ENCODE peak calls at places on chromosomes 6 and 20, in six cellular contexts. X is HFF-Myc, I is bronchial epithelial cell, W is IMR-90, G is upper lobe of left lung, K is RWPE2. D is an unnamed sample.

GRCh38 chr20:1993986-1994385 is at the start of gene PDYN:
- DNase-seq in X (no peak), I (no peak), W (no peak), G (no peak), K (no peak), D (peak)

GRCh38 chr6:95917034-95917433 is 98.7 kb upstream of the FUT9 start:
- DNase-seq in X (no peak), I (peak), W (no peak), G (no peak), K (no peak), D (no peak)

GRCh38 chr6:44771647-44772415 is 384.3 kb downstream of the CDC5L start:
- DNase-seq in X (no peak), I (no peak), W (no peak), G (no peak), K (no peak), D (no peak)

GRCh38 chr20:64171211-64171610 is 7.0 kb downstream of the MYT1 start:
- DNase-seq in X (no peak), I (no peak), W (no peak), G (no peak), K (no peak), D (no peak)

GRCh38 chr6:56551409-56552120 is 91.1 kb downstream of the DST start:
- DNase-seq in X (no peak), I (no peak), W (no peak), G (no peak), K (no peak), D (no peak)

GRCh38 chr6:133130863-133131262 is 110.3 kb upstream of the EYA4 start:
- DNase-seq in X (peak), I (peak), W (peak), G (peak), K (peak), D (no peak)

GRCh38 chr20:50297498-50298348 is 107.1 kb downstream of the CEBPB start:
- DNase-seq in X (no peak), I (no peak), W (no peak), G (no peak), K (no peak), D (no peak)

GRCh38 chr6:109455502-109456282 is at the start of gene MICAL1:
- DNase-seq in X (no peak), I (peak), W (peak), G (peak), K (no peak), D (peak)

GRCh38 chr6:149651056-149651455 is 2.5 kb upstream of the KATNA1 start:
- DNase-seq in X (no peak), I (no peak), W (no peak), G (no peak), K (no peak), D (no peak)

GRCh38 chr6:130070747-130071146 is 52.4 kb downstream of the L3MBTL3 start:
- DNase-seq in X (no peak), I (no peak), W (no peak), G (no peak), K (no peak), D (no peak)

GRCh38 chr6:89690944-89691324 is 52.4 kb upstream of the LYRM2 start:
- DNase-seq in X (no peak), I (no peak), W (no peak), G (no peak), K (no peak), D (no peak)

GRCh38 chr6:56856036-56856580 is 98.8 kb upstream of the BEND6 start:
- DNase-seq in X (no peak), I (no peak), W (peak), G (no peak), K (no peak), D (no peak)

GRCh38 chr6:34333858-34334257 is 58.6 kb downstream of the NUDT3 start:
- DNase-seq in X (no peak), I (no peak), W (no peak), G (no peak), K (no peak), D (no peak)

GRCh38 chr6:45494734-45495133 is 117.0 kb upstream of the SUPT3H start:
- DNase-seq in X (no peak), I (no peak), W (no peak), G (no peak), K (no peak), D (no peak)

GRCh38 chr6:152050451-152051195 is 243.1 kb downstream of the ESR1 start:
- DNase-seq in X (no peak), I (no peak), W (no peak), G (no peak), K (no peak), D (no peak)

GRCh38 chr6:160347259-160348208 is 644 bp upstream of the SLC22A3 start:
- DNase-seq in X (no peak), I (no peak), W (no peak), G (peak), K (no peak), D (no peak)

GRCh38 chr6:158207452-158207788 is 39.3 kb downstream of the GTF2H5 start:
- DNase-seq in X (no peak), I (peak), W (peak), G (no peak), K (no peak), D (no peak)

GRCh38 chr6:5308066-5308465 is 46.8 kb downstream of the FARS2 start:
- DNase-seq in X (no peak), I (peak), W (peak), G (no peak), K (no peak), D (no peak)

GRCh38 chr6:166507809-166508373 is 78.6 kb downstream of the RAMACL start:
- DNase-seq in X (no peak), I (no peak), W (no peak), G (no peak), K (no peak), D (no peak)

GRCh38 chr6:138588805-138589434 is 89.6 kb upstream of the NHSL1 start:
- DNase-seq in X (peak), I (peak), W (peak), G (peak), K (no peak), D (no peak)

GRCh38 chr6:137488736-137489409 is 5.3 kb downstream of the OLIG3 start:
- DNase-seq in X (no peak), I (no peak), W (no peak), G (no peak), K (no peak), D (no peak)

DNA sequence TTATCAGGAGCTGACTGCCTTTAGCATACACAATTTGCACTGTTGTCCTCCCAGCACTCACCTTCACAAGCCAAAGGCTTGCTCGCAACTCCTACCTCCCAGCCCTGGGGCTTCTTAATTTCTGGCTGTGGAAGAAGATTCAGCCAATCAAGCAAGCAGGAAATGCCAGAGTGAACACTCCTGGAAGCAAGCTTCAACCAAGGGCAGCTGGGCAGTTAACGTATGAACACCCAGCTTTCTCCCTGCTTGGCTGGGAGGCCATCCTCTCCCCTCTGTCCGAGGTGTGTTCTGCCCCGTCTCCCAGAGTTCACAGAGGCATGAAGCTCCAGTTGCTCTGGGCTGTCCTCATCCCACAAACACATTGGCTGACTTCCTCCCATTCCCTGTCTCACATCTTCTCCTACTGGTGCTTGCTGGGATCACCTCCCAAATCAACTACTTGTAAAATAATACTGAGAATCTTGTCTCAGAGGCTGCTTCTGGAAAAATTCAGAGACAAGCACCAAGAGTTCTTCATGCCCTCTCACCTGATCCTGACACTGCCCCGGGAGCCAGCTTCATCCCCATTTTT is 15.3 kb upstream of the SRSF6 start:
- DNase-seq in X (no peak), I (peak), W (peak), G (no peak), K (peak), D (no peak)
- TF ChIP-seq CTCF in X (peak), I (no peak), W (peak), G (no peak), K (peak), D (no peak)

GRCh38 chr6:18536693-18537092 is 149.5 kb downstream of the RNF144B start:
- DNase-seq in X (no peak), I (no peak), W (no peak), G (no peak), K (no peak), D (no peak)
- TF ChIP-seq CTCF in X (no peak), I (no peak), W (no peak), G (no peak), K (no peak), D (no peak)

GRCh38 chr20:38471245-38471644 is 1.4 kb upstream of the RALGAPB start:
- DNase-seq in X (no peak), I (no peak), W (no peak), G (no peak), K (no peak), D (peak)

GRCh38 chr20:38472513-38473352 is at the start of gene RALGAPB:
- DNase-seq in X (peak), I (peak), W (peak), G (peak), K (peak), D (peak)

GRCh38 chr20:38471987-38472512 is 593 bp upstream of the RALGAPB start:
- DNase-seq in X (no peak), I (peak), W (no peak), G (no peak), K (no peak), D (peak)

GRCh38 chr20:38477747-38478146 is 5.1 kb downstream of the RALGAPB start:
- DNase-seq in X (no peak), I (no peak), W (no peak), G (no peak), K (no peak), D (peak)

DNA sequence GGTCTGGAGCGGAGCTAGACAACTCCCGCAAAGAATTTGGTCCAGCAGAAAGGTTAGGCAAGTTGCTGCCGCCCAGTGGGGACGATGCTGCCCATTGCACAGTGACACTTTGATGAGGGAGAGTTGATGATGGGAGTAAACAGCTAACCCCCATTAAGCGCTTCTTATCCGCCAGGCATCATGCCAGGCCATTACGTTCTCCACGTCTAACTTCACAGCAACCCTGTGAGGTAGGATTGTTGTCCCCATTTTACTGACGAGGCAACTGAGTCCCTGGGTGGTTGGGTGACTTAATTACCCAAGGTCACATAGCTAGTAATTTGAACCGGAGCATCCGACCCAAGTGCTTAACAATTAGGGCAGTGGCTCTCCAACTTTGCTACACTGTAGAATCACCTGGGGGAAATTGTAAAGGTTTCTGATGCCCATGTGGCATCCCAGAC is 731 bp downstream of the RALGAPB start:
- DNase-seq in X (peak), I (no peak), W (no peak), G (peak), K (no peak), D (no peak)
- TF ChIP-seq CTCF in X (peak), I (no peak), W (no peak), G (no peak), K (no peak), D (no peak)

GRCh38 chr6:142548571-142548970 is 246.8 kb downstream of the ADGRG6 start:
- DNase-seq in X (no peak), I (no peak), W (no peak), G (no peak), K (no peak), D (no peak)

GRCh38 chr6:142545147-142545546 is 243.3 kb downstream of the ADGRG6 start:
- DNase-seq in X (no peak), I (no peak), W (no peak), G (no peak), K (no peak), D (no peak)

GRCh38 chr6:142543576-142543975 is 241.8 kb downstream of the ADGRG6 start:
- DNase-seq in X (no peak), I (no peak), W (no peak), G (no peak), K (no peak), D (no peak)

GRCh38 chr6:142542704-142543233 is 241.0 kb downstream of the ADGRG6 start:
- DNase-seq in X (no peak), I (peak), W (peak), G (no peak), K (peak), D (no peak)

GRCh38 chr6:142544199-142544838 is 242.5 kb downstream of the ADGRG6 start:
- DNase-seq in X (no peak), I (no peak), W (no peak), G (no peak), K (no peak), D (no peak)
- TF ChIP-seq CTCF in X (no peak), I (no peak), W (no peak), G (no peak), K (no peak), D (no peak)

GRCh38 chr6:23637296-23637695 is 488.7 kb upstream of the NRSN1 start:
- DNase-seq in X (no peak), I (peak), W (no peak), G (no peak), K (no peak), D (no peak)
- TF ChIP-seq CTCF in X (no peak), I (peak), W (no peak), G (no peak), K (no peak), D (no peak)

GRCh38 chr20:54218470-54218869 is 10.6 kb downstream of the PFDN4 start:
- DNase-seq in X (no peak), I (no peak), W (no peak), G (no peak), K (no peak), D (no peak)

GRCh38 chr20:54220722-54221121 is 12.8 kb downstream of the PFDN4 start:
- DNase-seq in X (no peak), I (no peak), W (no peak), G (no peak), K (no peak), D (no peak)

GRCh38 chr20:54221383-54221782 is 13.5 kb downstream of the PFDN4 start:
- DNase-seq in X (no peak), I (peak), W (no peak), G (no peak), K (no peak), D (no peak)

GRCh38 chr20:54217762-54218161 is 9.9 kb downstream of the PFDN4 start:
- DNase-seq in X (no peak), I (no peak), W (no peak), G (no peak), K (no peak), D (no peak)

DNA sequence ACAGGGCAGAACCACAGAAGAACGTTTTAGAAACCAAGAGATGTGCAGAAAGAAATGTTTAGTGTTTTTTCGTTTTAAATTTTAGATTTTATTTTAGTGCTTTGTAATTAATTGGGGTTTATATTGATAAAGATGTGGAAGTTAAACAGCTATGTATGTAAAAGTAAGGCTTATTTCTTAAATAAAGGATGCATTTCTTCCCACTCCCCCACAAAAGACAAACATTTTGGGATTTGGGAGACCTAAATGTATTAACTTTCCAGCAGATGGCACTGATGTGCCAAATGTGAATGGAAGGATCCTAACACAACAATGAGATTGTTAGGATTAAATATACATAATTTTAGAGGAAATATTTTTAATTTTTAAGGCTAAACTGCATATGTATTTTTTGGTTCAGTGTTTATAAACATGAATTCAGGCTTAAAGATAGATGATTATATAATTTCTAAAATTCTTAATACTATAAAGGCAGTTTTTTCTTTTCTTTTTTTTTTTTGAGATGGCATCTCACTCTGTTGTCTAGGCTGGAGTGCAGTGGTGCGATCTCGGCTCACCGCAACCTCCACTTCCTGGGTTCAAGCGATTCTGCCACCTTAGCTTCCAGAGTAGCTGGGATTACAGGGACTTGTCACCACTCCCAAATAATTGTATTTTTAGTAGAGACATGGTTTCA is 12.0 kb downstream of the PFDN4 start:
- DNase-seq in X (no peak), I (peak), W (peak), G (no peak), K (no peak), D (no peak)
- TF ChIP-seq CTCF in X (peak), I (peak), W (peak), G (peak), K (peak), D (peak)

DNA sequence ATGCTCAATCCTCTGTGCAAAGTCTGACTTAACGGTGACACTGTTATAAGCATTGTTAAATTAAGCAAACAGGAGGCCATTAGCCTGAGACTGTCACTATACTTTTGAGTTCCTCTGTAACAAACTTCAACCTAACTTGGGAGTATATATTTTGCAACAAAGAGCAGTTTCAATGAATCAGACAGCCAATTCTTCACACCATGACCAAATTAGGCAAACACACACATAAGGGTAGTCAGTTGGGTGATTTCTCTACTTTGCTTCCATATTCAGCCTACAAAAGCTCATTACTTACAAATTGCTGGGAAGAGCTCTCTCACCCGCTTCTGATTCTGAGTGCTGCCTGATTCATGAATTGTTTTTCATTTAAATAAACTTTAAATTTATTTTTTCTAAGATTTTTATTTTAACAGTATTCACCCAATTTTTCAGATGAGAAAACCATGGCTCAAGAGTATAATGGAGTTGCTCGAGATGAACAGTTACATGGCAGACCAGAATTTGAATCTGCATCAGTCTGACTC is 60.5 kb downstream of the HACE1 start:
- DNase-seq in X (no peak), I (no peak), W (no peak), G (no peak), K (no peak), D (no peak)
- TF ChIP-seq CTCF in X (no peak), I (no peak), W (no peak), G (no peak), K (no peak), D (no peak)